ENCODE peak calls at places on chromosomes 7 and 10, in six cellular contexts. J is HCT116, N is IMR-90, E is A549, I is prostate gland, X is stomach. F is an unnamed sample.

GRCh38 chr7:80014507-80014906 is 120.1 kb upstream of the GNAI1 start:
- DNase-seq in E (no peak), X (no peak), I (no peak), N (peak), J (no peak), F (no peak)

GRCh38 chr10:62165803-62166202 is 102.8 kb downstream of the RTKN2 start:
- DNase-seq in J (no peak), I (no peak), E (no peak), X (no peak), N (no peak), F (no peak)

GRCh38 chr7:366171-366916 is 76.4 kb downstream of the FOXL3 start:
- DNase-seq in X (no peak), E (no peak), I (no peak), J (no peak), N (peak), F (peak)

GRCh38 chr7:84271550-84271949 is 77.0 kb upstream of the SEMA3A start:
- DNase-seq in E (no peak), J (no peak), N (peak), I (no peak), X (no peak), F (no peak)

GRCh38 chr7:24580283-24580946 is 7.2 kb downstream of the PALS2 start:
- DNase-seq in E (no peak), X (no peak), I (peak), N (peak), J (no peak), F (no peak)

GRCh38 chr7:74012842-74013249 is 15.1 kb upstream of the ELN start:
- DNase-seq in N (peak), X (no peak), I (no peak), E (no peak), J (no peak), F (no peak)

GRCh38 chr10:71974489-71975011 is 10.4 kb downstream of the CHST3 start:
- DNase-seq in E (peak), I (no peak), N (peak), X (no peak), J (peak), F (peak)

GRCh38 chr10:30027057-30028005 is 32.1 kb downstream of the JCAD start:
- DNase-seq in N (no peak), J (peak), I (no peak), X (peak), E (no peak), F (peak)

GRCh38 chr10:122049076-122049475 is 60.1 kb downstream of the TACC2 start:
- DNase-seq in E (no peak), J (no peak), N (no peak), X (no peak), I (no peak), F (peak)

GRCh38 chr7:77529279-77529678 is 7.8 kb upstream of the PTPN12 start:
- DNase-seq in J (no peak), E (no peak), I (no peak), X (no peak), N (no peak), F (no peak)

GRCh38 chr7:30164567-30164966 is 29.8 kb downstream of the MTURN start:
- DNase-seq in N (peak), E (peak), I (peak), J (peak), X (no peak), F (no peak)

GRCh38 chr7:94907420-94908203 is at the start of gene PPP1R9A:
- DNase-seq in X (peak), I (peak), N (no peak), E (peak), J (peak), F (peak)

GRCh38 chr10:109504401-109504800 is 418.9 kb downstream of the XPNPEP1 start:
- DNase-seq in N (no peak), J (no peak), I (no peak), X (no peak), E (no peak), F (no peak)

GRCh38 chr7:151776446-151776845 is 100.5 kb downstream of the PRKAG2 start:
- DNase-seq in X (no peak), N (no peak), I (no peak), J (no peak), E (no peak), F (peak)

GRCh38 chr7:44665531-44666213 is 59.2 kb downstream of the OGDH start:
- DNase-seq in I (no peak), J (no peak), X (no peak), N (peak), E (no peak), F (no peak)

GRCh38 chr10:7706534-7707073 is 3.5 kb downstream of the ITIH2 start:
- DNase-seq in I (no peak), E (no peak), N (no peak), X (no peak), J (no peak), F (no peak)

GRCh38 chr10:80684217-80684616 is 146.5 kb downstream of the SH2D4B start:
- DNase-seq in I (no peak), E (peak), J (peak), N (peak), X (no peak), F (no peak)

GRCh38 chr7:5679741-5680473 is 101.6 kb downstream of the RNF216 start:
- DNase-seq in X (no peak), E (no peak), I (no peak), J (no peak), N (no peak), F (peak)

GRCh38 chr10:29922904-29923303 is 136.5 kb downstream of the JCAD start:
- DNase-seq in N (no peak), I (no peak), J (no peak), E (no peak), X (no peak), F (no peak)

GRCh38 chr7:116426428-116427156 is 72.9 kb upstream of the CAV2 start:
- DNase-seq in I (no peak), N (peak), E (peak), J (peak), X (peak), F (no peak)

GRCh38 chr7:27110977-27111752 is 8.7 kb upstream of the HOXA2 start:
- DNase-seq in I (no peak), X (no peak), E (no peak), N (peak), J (no peak), F (no peak)

GRCh38 chr10:97724341-97724941 is 10.9 kb downstream of the MARVELD1 start:
- DNase-seq in X (no peak), I (no peak), J (no peak), N (peak), E (no peak), F (peak)

GRCh38 chr10:70232155-70232858 is 922 bp downstream of the PPA1 start:
- DNase-seq in E (peak), I (peak), X (peak), J (no peak), N (peak), F (peak)

GRCh38 chr10:124062390-124062789 is 31.0 kb downstream of the CHST15 start:
- DNase-seq in N (no peak), I (no peak), X (no peak), E (no peak), J (no peak), F (no peak)

GRCh38 chr10:33122014-33122788 is 164.2 kb upstream of the ITGB1 start:
- DNase-seq in J (no peak), X (peak), I (peak), N (peak), E (no peak), F (no peak)

GRCh38 chr7:133770863-133771492 is 356.2 kb upstream of the LRGUK start:
- DNase-seq in J (no peak), E (no peak), X (no peak), N (peak), I (peak), F (no peak)

GRCh38 chr10:15439381-15439837 is 68.3 kb upstream of the FAM171A1 start:
- DNase-seq in J (no peak), N (peak), X (no peak), I (no peak), E (no peak), F (no peak)

GRCh38 chr10:97365761-97366351 is 31.3 kb upstream of the FRAT2 start:
- DNase-seq in J (no peak), I (no peak), E (no peak), X (no peak), N (no peak), F (peak)

DNA sequence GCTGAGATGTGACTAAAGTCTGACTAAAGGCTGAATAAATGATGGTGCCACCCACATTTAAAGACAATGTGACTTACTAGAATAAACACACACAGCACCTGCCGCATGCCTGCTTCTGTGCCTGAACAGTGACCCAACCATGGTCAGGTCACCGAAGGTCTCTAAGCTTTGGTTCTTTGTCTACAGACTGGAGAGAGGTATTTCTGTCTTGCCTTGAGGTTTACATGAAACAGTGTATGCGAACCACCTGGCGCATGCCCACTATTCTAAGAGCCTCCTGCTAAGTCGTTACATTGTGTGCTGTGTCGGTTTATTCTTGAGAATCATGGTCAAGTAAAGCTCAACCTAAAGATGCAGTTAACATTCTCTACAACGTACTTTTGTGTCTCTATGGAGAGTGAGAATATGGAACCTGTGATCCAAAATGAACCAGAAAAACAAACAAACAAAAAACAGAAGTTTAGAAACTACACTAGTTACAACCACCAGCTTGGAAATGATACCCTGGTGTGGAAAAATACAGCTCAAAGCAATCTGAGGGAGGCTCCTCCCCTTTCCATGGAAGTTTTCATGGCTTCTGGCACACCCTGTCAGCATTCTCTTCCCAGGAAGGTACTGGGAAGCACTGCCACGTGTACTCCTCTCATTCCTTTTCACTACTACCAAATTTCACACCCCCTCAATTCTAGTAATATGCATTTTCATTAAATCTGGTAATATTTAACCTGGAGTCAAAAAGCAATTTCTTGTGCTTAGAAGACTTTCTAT is 40.0 kb downstream of the VOPP1 start:
- DNase-seq in E (no peak), X (no peak), N (no peak), J (no peak), I (no peak), F (no peak)
- TF ChIP-seq POLR2A in E (no peak), X (no peak), N (no peak), J (no peak), I (no peak), F (no peak)

GRCh38 chr7:22193361-22194016 is 163.5 kb downstream of the RAPGEF5 start:
- DNase-seq in J (no peak), X (no peak), N (peak), I (no peak), E (no peak), F (no peak)
- H3K4me3 ChIP-seq in J (no peak), X (peak), N (no peak), I (no peak), E (no peak), F (peak)

DNA sequence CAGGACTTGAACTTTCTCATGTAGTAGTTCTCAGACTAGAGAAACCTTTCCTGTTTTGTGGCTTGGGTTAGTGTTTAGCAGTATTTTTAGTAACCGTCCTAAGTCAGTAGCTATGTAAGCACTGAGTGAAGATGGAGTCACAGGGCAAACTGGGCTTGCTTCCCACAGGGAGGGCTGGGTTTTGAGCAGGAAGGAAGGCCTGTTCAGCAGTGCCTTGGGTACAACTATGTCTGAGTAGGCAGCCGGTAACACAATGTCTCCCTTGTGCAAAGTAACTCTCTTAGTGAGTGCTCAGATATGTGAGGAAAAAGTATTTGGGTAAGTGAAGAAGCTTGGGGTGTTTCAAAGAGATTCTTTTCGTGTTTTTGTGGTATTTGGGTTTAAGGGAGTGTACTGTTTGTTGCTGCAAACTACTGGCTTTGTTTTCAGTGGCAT is 96.4 kb downstream of the CCSER2 start:
- DNase-seq in N (peak), X (peak), E (no peak), I (peak), J (peak), F (no peak)
- TF ChIP-seq POLR2A in N (peak), X (no peak), E (no peak), I (peak), J (no peak), F (no peak)

DNA sequence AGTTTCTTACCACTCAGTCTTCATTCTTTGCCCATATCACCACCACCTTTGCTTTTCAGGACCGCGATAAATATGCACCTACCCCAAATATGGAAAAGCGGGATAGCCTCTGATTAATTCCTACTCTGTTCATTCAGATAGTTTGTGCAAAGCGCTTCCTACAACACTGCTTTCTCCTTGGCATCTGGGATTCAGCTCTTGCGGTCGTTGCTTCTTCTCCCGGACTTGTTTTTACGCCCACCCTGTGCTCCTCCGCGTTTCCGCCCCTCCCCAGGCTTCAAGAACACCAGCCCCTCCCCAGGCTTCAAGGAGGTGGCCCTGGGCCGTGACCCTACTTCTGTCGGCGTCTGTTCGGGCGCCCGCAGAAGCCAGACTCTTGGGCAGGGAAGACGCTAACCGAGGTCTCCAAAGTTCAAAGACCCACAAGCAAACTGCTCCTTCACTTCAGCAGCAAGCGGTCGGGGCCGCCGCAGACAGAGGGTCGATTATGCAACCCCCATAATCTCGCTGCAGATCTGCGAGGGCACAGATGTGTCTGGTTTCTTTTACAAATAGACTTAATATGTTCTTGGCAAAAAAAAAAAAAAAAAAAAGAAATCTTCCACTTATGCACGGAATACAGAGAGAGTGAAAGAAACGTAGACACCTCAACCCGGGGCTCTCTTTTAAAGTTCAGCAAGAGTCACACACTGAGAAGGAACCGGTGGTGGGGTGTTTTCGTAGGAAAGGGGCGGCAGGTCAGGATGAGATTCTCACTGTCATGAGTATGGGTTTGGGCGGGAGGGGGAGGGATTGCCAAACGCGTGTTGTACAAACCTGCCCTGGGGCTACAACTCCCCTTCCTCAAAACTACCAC is 2.0 kb downstream of the DLX5 start:
- DNase-seq in N (no peak), J (no peak), I (no peak), X (no peak), E (no peak), F (no peak)
- H3K4me3 ChIP-seq in N (no peak), J (no peak), I (no peak), X (no peak), E (no peak), F (no peak)

GRCh38 chr7:66099551-66100407 is 14.9 kb upstream of the CRCP start:
- DNase-seq in I (peak), X (peak), N (peak), E (peak), J (peak), F (peak)
- TF ChIP-seq POLR2A in I (peak), X (peak), N (no peak), E (peak), J (peak), F (no peak)

GRCh38 chr10:93277360-93277759 is 203.7 kb downstream of the CYP26A1 start:
- DNase-seq in I (no peak), N (no peak), J (no peak), E (no peak), X (no peak), F (no peak)

GRCh38 chr10:93269281-93269680 is 195.6 kb downstream of the CYP26A1 start:
- DNase-seq in I (no peak), J (no peak), E (no peak), N (no peak), X (no peak), F (no peak)

GRCh38 chr10:93274419-93274818 is 200.7 kb downstream of the CYP26A1 start:
- DNase-seq in I (no peak), N (no peak), J (no peak), X (no peak), E (no peak), F (no peak)

GRCh38 chr10:93271347-93271746 is 197.7 kb downstream of the CYP26A1 start:
- DNase-seq in X (no peak), N (no peak), I (no peak), J (no peak), E (no peak), F (no peak)

DNA sequence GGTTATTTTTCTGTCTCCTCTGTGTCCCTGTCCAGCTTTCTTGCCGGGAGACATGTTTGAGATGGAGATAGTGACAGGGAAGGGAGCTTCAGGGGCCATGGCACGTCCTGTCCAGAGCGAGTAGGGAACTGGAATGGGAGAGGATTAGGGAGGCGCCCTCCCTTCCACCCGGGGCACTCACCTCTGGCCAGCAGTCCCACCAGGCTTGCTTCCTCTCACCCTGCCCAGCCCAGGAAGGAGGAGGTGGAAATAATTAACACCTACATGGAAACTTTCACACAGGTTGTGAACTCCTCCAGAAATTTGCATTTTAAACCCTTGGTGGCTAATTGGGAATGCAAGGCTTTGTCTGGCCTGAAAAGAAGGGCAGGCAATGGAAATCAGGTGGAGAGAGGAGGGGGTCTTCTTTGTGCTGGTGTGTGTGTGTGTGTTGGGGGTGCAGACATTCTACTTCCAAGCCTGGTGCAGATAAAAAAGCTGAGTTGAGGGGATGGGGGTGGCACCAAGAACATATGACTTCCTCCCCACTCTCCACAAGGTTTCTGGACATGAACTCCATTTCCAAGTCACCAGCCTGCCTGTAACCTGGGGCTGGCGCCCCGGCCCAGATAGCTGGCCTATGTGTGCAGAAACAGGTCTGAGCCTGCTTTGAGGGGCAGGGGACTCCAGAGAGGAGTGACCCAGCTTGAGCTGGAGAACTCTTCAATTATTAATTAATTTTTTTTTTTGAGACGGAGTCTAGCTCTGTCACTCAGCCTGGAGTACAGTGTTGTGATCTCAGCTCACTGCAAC is 199.4 kb downstream of the CYP26A1 start:
- DNase-seq in X (no peak), E (no peak), J (no peak), I (no peak), N (no peak), F (no peak)
- H3K4me3 ChIP-seq in X (no peak), E (no peak), J (no peak), I (no peak), N (no peak), F (no peak)